ENCODE peak calls at places on chromosomes 1 and 21, in eight cellular contexts. Z is Jurkat, Clone E6-1; K is DMS 273 treated with DMSO at 0.1 percent for 48 hours; Y is T-cell; R is spleen; V is mesendoderm; W is substantia nigra; X is hepatic stellate cell. E is an unnamed sample.

GRCh38 chr1:85142753-85143152 is 58.1 kb downstream of the SYDE2 start:
- DNase-seq in Z (no peak), K (no peak), Y (no peak), R (no peak), V (no peak), W (no peak), X (no peak), E (no peak)

GRCh38 chr1:201649776-201650607 is 111.1 kb downstream of the NAV1 start:
- DNase-seq in Z (peak; percentile 39), K (no peak), Y (no peak), R (no peak), V (peak; percentile 81), W (peak; percentile 62), X (peak; percentile 64), E (peak; percentile 91)

GRCh38 chr1:96187027-96187426 is 534.6 kb upstream of the PTBP2 start:
- DNase-seq in Z (no peak), K (no peak), Y (no peak), R (no peak), V (no peak), W (no peak), X (no peak), E (no peak)

GRCh38 chr1:226549094-226549936 is 751 bp downstream of the STUM start:
- DNase-seq in Z (no peak), K (no peak), Y (no peak), R (no peak), V (no peak), W (no peak), X (no peak), E (peak; percentile 70)

GRCh38 chr21:45264919-45265515 is 22.7 kb downstream of the POFUT2 start:
- DNase-seq in Z (no peak), K (no peak), Y (no peak), R (peak; percentile 63), V (no peak), W (no peak), X (no peak), E (peak; percentile 35)

GRCh38 chr1:50329332-50329932 is 93.8 kb downstream of the DMRTA2 start:
- DNase-seq in Z (no peak), K (no peak), Y (no peak), R (no peak), V (peak; percentile 26), W (no peak), X (no peak), E (peak; percentile 58)

GRCh38 chr1:27689423-27690173 is 17.6 kb upstream of the IFI6 start:
- DNase-seq in Z (no peak), K (no peak), Y (no peak), R (no peak), V (no peak), W (no peak), X (peak; percentile 63), E (no peak)

GRCh38 chr1:143680304-143680703 is 291.5 kb downstream of the FAM72C start:
- DNase-seq in Z (no peak), K (no peak), Y (no peak), R (no peak), V (no peak), W (no peak), X (no peak), E (no peak)

GRCh38 chr1:244626709-244627108 is 26.2 kb upstream of the DESI2 start:
- DNase-seq in Z (no peak), K (no peak), Y (no peak), R (no peak), V (no peak), W (no peak), X (no peak), E (no peak)

GRCh38 chr1:25797939-25798338 is 2.1 kb upstream of the SELENON start:
- DNase-seq in Z (no peak), K (no peak), Y (no peak), R (no peak), V (peak; percentile 80), W (no peak), X (peak; percentile 77), E (peak; percentile 91)

GRCh38 chr1:119510046-119510445 is 3.0 kb downstream of the HSD3B1 start:
- DNase-seq in Z (peak; percentile 19), K (no peak), Y (no peak), R (no peak), V (no peak), W (no peak), X (no peak), E (no peak)

GRCh38 chr1:234111458-234112142 is 207.1 kb downstream of the SLC35F3 start:
- DNase-seq in Z (no peak), K (no peak), Y (no peak), R (no peak), V (peak; percentile 92), W (no peak), X (peak; percentile 32), E (peak; percentile 93)

GRCh38 chr1:233394860-233395717 is 67.6 kb downstream of the MAP3K21 start:
- DNase-seq in Z (peak; percentile 68), K (peak; percentile 50), Y (no peak), R (no peak), V (peak; percentile 68), W (no peak), X (peak; percentile 17), E (peak; percentile 74)

GRCh38 chr1:30610917-30611316 is 112.5 kb downstream of the MATN1 start:
- DNase-seq in Z (no peak), K (no peak), Y (no peak), R (no peak), V (no peak), W (no peak), X (no peak), E (no peak)

GRCh38 chr1:33719771-33720670 is 143.9 kb upstream of the HMGB4 start:
- DNase-seq in Z (no peak), K (peak; percentile 20), Y (no peak), R (no peak), V (no peak), W (no peak), X (no peak), E (peak; percentile 28)

GRCh38 chr1:83818916-83819315 is 180.0 kb downstream of the TTLL7 start:
- DNase-seq in Z (no peak), K (no peak), Y (no peak), R (no peak), V (peak; percentile 42), W (no peak), X (no peak), E (no peak)

GRCh38 chr1:244054924-244055263 is 3.8 kb downstream of the ZBTB18 start:
- DNase-seq in Z (no peak), K (no peak), Y (peak; percentile 56), R (peak; percentile 80), V (no peak), W (no peak), X (no peak), E (no peak)

GRCh38 chr1:67372136-67372535 is 58.1 kb downstream of the SERBP1 start:
- DNase-seq in Z (no peak), K (no peak), Y (no peak), R (no peak), V (no peak), W (no peak), X (no peak), E (no peak)

GRCh38 chr21:42495765-42496119 is 282 bp downstream of the RSPH1 start:
- DNase-seq in Z (no peak), K (no peak), Y (no peak), R (no peak), V (no peak), W (no peak), X (peak; percentile 43), E (no peak)

GRCh38 chr1:157025856-157026255 is 19.7 kb downstream of the ARHGEF11 start:
- DNase-seq in Z (no peak), K (no peak), Y (no peak), R (no peak), V (no peak), W (no peak), X (no peak), E (no peak)